ENCODE peak calls at places on chromosomes 3 and 15, in ten cellular contexts. One of them, this sample, is unnamed.

GRCh38 chr15:80727196-80727595 is 32.1 kb downstream of the ABHD17C start:
- DNase-seq in AG04449: peak
- DNase-seq in right lobe of liver: no peak
- DNase-seq in PC-3: no peak
- DNase-seq in esophagus muscularis mucosa: no peak
- DNase-seq in fibroblast of lung: no peak
- DNase-seq in AG10803: peak
- DNase-seq in RWPE2: no peak
- DNase-seq in type B pancreatic cell: no peak
- DNase-seq in IMR-90: peak
- DNase-seq in this sample: no peak

GRCh38 chr15:45645026-45645980 is 10.5 kb downstream of the SQOR start:
- DNase-seq in right lobe of liver: no peak
- DNase-seq in PC-3: peak
- DNase-seq in RWPE2: no peak
- DNase-seq in fibroblast of lung: peak
- DNase-seq in esophagus muscularis mucosa: no peak
- DNase-seq in type B pancreatic cell: no peak
- DNase-seq in AG10803: peak
- DNase-seq in IMR-90: peak
- DNase-seq in AG04449: peak
- DNase-seq in this sample: no peak

GRCh38 chr15:71782447-71783165 is 27.7 kb upstream of the NR2E3 start:
- DNase-seq in right lobe of liver: no peak
- DNase-seq in RWPE2: peak
- DNase-seq in AG04449: no peak
- DNase-seq in IMR-90: no peak
- DNase-seq in esophagus muscularis mucosa: no peak
- DNase-seq in PC-3: no peak
- DNase-seq in AG10803: no peak
- DNase-seq in type B pancreatic cell: peak
- DNase-seq in fibroblast of lung: no peak
- DNase-seq in this sample: no peak

GRCh38 chr3:98457543-98457942 is 5.5 kb upstream of the OR5K1 start:
- DNase-seq in PC-3: no peak
- DNase-seq in esophagus muscularis mucosa: no peak
- DNase-seq in fibroblast of lung: no peak
- DNase-seq in right lobe of liver: no peak
- DNase-seq in IMR-90: no peak
- DNase-seq in type B pancreatic cell: no peak
- DNase-seq in AG10803: no peak
- DNase-seq in RWPE2: no peak
- DNase-seq in AG04449: no peak
- DNase-seq in this sample: no peak

GRCh38 chr3:122356402-122356801 is 26.6 kb downstream of the MIX23 start:
- DNase-seq in type B pancreatic cell: no peak
- DNase-seq in fibroblast of lung: peak
- DNase-seq in AG04449: no peak
- DNase-seq in right lobe of liver: peak
- DNase-seq in RWPE2: no peak
- DNase-seq in PC-3: peak
- DNase-seq in IMR-90: peak
- DNase-seq in AG10803: peak
- DNase-seq in esophagus muscularis mucosa: no peak
- DNase-seq in this sample: no peak

GRCh38 chr3:164030194-164030593 is 1048.1 kb downstream of the SI start:
- DNase-seq in IMR-90: no peak
- DNase-seq in type B pancreatic cell: no peak
- DNase-seq in esophagus muscularis mucosa: no peak
- DNase-seq in AG04449: no peak
- DNase-seq in fibroblast of lung: no peak
- DNase-seq in AG10803: no peak
- DNase-seq in RWPE2: no peak
- DNase-seq in right lobe of liver: no peak
- DNase-seq in PC-3: no peak
- DNase-seq in this sample: no peak

GRCh38 chr3:108552267-108553159 is 36.7 kb downstream of the CIP2A start:
- DNase-seq in RWPE2: no peak
- DNase-seq in esophagus muscularis mucosa: no peak
- DNase-seq in PC-3: peak
- DNase-seq in type B pancreatic cell: no peak
- DNase-seq in AG04449: no peak
- DNase-seq in AG10803: peak
- DNase-seq in fibroblast of lung: peak
- DNase-seq in right lobe of liver: no peak
- DNase-seq in IMR-90: peak
- DNase-seq in this sample: peak

GRCh38 chr3:190073264-190073663 is 47.4 kb downstream of the P3H2 start:
- DNase-seq in IMR-90: peak
- DNase-seq in type B pancreatic cell: no peak
- DNase-seq in PC-3: no peak
- DNase-seq in AG10803: no peak
- DNase-seq in esophagus muscularis mucosa: no peak
- DNase-seq in fibroblast of lung: no peak
- DNase-seq in RWPE2: no peak
- DNase-seq in right lobe of liver: no peak
- DNase-seq in AG04449: no peak
- DNase-seq in this sample: no peak

GRCh38 chr15:98683821-98684220 is 35.5 kb downstream of the IGF1R start:
- DNase-seq in type B pancreatic cell: no peak
- DNase-seq in fibroblast of lung: no peak
- DNase-seq in RWPE2: no peak
- DNase-seq in AG10803: no peak
- DNase-seq in esophagus muscularis mucosa: no peak
- DNase-seq in right lobe of liver: no peak
- DNase-seq in PC-3: no peak
- DNase-seq in IMR-90: no peak
- DNase-seq in AG04449: no peak
- DNase-seq in this sample: no peak

GRCh38 chr15:77632760-77633133 is at the start of gene LINGO1:
- DNase-seq in AG04449: no peak
- DNase-seq in RWPE2: no peak
- DNase-seq in fibroblast of lung: no peak
- DNase-seq in AG10803: no peak
- DNase-seq in right lobe of liver: no peak
- DNase-seq in IMR-90: no peak
- DNase-seq in PC-3: peak
- DNase-seq in esophagus muscularis mucosa: no peak
- DNase-seq in type B pancreatic cell: no peak
- DNase-seq in this sample: no peak

GRCh38 chr15:69502470-69503045 is 49.9 kb downstream of the RPLP1 start:
- DNase-seq in type B pancreatic cell: peak
- DNase-seq in esophagus muscularis mucosa: no peak
- DNase-seq in PC-3: no peak
- DNase-seq in RWPE2: peak
- DNase-seq in AG10803: no peak
- DNase-seq in right lobe of liver: no peak
- DNase-seq in fibroblast of lung: no peak
- DNase-seq in AG04449: no peak
- DNase-seq in IMR-90: no peak
- DNase-seq in this sample: no peak
- TF ChIP-seq CTCF in type B pancreatic cell: peak
- TF ChIP-seq CTCF in esophagus muscularis mucosa: no peak
- TF ChIP-seq CTCF in PC-3: peak
- TF ChIP-seq CTCF in RWPE2: peak
- TF ChIP-seq CTCF in AG10803: peak
- TF ChIP-seq CTCF in right lobe of liver: no peak
- TF ChIP-seq CTCF in fibroblast of lung: peak
- TF ChIP-seq CTCF in AG04449: no peak
- TF ChIP-seq CTCF in IMR-90: no peak
- TF ChIP-seq CTCF in this sample: peak

GRCh38 chr15:90936823-90937222 is 1.7 kb downstream of the UNC45A start:
- DNase-seq in type B pancreatic cell: no peak
- DNase-seq in esophagus muscularis mucosa: no peak
- DNase-seq in right lobe of liver: no peak
- DNase-seq in AG10803: no peak
- DNase-seq in IMR-90: no peak
- DNase-seq in AG04449: no peak
- DNase-seq in RWPE2: no peak
- DNase-seq in PC-3: no peak
- DNase-seq in fibroblast of lung: no peak
- DNase-seq in this sample: no peak
- TF ChIP-seq CTCF in type B pancreatic cell: no peak
- TF ChIP-seq CTCF in esophagus muscularis mucosa: no peak
- TF ChIP-seq CTCF in right lobe of liver: no peak
- TF ChIP-seq CTCF in AG10803: no peak
- TF ChIP-seq CTCF in IMR-90: no peak
- TF ChIP-seq CTCF in AG04449: no peak
- TF ChIP-seq CTCF in RWPE2: no peak
- TF ChIP-seq CTCF in PC-3: no peak
- TF ChIP-seq CTCF in fibroblast of lung: no peak
- TF ChIP-seq CTCF in this sample: no peak

GRCh38 chr15:49619226-49619625 is 1.4 kb downstream of the FAM227B start:
- DNase-seq in RWPE2: no peak
- DNase-seq in type B pancreatic cell: no peak
- DNase-seq in AG10803: no peak
- DNase-seq in PC-3: no peak
- DNase-seq in esophagus muscularis mucosa: no peak
- DNase-seq in AG04449: no peak
- DNase-seq in right lobe of liver: no peak
- DNase-seq in IMR-90: no peak
- DNase-seq in fibroblast of lung: no peak
- DNase-seq in this sample: no peak

GRCh38 chr15:49620174-49620573 is 444 bp downstream of the FAM227B start:
- DNase-seq in esophagus muscularis mucosa: no peak
- DNase-seq in right lobe of liver: no peak
- DNase-seq in AG04449: no peak
- DNase-seq in type B pancreatic cell: no peak
- DNase-seq in IMR-90: peak
- DNase-seq in fibroblast of lung: peak
- DNase-seq in PC-3: peak
- DNase-seq in AG10803: peak
- DNase-seq in RWPE2: no peak
- DNase-seq in this sample: no peak

GRCh38 chr15:49621327-49622210 is 721 bp downstream of the DTWD1 start:
- DNase-seq in fibroblast of lung: peak
- DNase-seq in PC-3: peak
- DNase-seq in RWPE2: no peak
- DNase-seq in AG10803: peak
- DNase-seq in esophagus muscularis mucosa: no peak
- DNase-seq in IMR-90: no peak
- DNase-seq in AG04449: no peak
- DNase-seq in right lobe of liver: no peak
- DNase-seq in type B pancreatic cell: no peak
- DNase-seq in this sample: no peak

GRCh38 chr15:49622561-49622960 is 1.7 kb downstream of the DTWD1 start:
- DNase-seq in esophagus muscularis mucosa: no peak
- DNase-seq in RWPE2: no peak
- DNase-seq in right lobe of liver: no peak
- DNase-seq in fibroblast of lung: no peak
- DNase-seq in AG04449: no peak
- DNase-seq in AG10803: peak
- DNase-seq in type B pancreatic cell: no peak
- DNase-seq in PC-3: no peak
- DNase-seq in IMR-90: no peak
- DNase-seq in this sample: no peak

DNA sequence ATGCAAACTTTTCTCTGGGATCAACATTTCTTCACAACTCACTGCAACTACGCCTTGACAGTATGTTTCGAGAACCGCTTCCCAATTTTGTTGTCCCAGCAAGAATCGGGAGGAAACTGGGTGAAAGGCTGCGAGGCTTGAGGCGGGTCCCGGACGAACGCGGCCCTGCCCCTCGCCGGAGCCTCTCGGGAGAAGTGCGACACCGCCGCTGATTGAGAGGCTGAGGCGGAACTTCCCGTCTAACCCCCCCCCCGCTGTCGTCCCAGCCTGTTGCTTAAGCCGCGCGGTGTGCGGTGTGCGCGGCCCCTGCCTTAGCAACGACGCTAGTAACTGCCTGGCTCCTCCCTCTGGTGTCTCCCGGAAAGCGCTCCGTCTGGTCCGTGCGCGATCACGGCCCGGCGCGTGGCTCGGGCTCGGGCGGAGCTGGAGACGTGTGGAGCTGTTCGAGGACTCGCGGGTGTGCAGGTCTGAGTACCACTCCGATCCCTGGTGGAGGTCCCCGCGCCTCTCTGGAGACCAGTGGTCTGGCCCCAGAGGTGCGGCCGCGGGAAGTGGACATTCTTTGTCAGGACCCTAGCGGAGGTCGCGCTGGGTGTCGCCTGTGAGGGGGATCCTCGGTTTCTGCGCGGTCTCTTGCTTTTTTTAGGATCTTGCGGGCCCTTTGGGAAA is at the start of the genes DTWD1 and FAM227B:
- DNase-seq in fibroblast of lung: peak
- DNase-seq in PC-3: peak
- DNase-seq in IMR-90: peak
- DNase-seq in AG10803: peak
- DNase-seq in esophagus muscularis mucosa: peak
- DNase-seq in RWPE2: peak
- DNase-seq in type B pancreatic cell: peak
- DNase-seq in AG04449: peak
- DNase-seq in right lobe of liver: peak
- DNase-seq in this sample: peak
- TF ChIP-seq CTCF in fibroblast of lung: no peak
- TF ChIP-seq CTCF in PC-3: no peak
- TF ChIP-seq CTCF in IMR-90: no peak
- TF ChIP-seq CTCF in AG10803: no peak
- TF ChIP-seq CTCF in esophagus muscularis mucosa: peak
- TF ChIP-seq CTCF in RWPE2: no peak
- TF ChIP-seq CTCF in type B pancreatic cell: peak
- TF ChIP-seq CTCF in AG04449: no peak
- TF ChIP-seq CTCF in right lobe of liver: no peak
- TF ChIP-seq CTCF in this sample: no peak

DNA sequence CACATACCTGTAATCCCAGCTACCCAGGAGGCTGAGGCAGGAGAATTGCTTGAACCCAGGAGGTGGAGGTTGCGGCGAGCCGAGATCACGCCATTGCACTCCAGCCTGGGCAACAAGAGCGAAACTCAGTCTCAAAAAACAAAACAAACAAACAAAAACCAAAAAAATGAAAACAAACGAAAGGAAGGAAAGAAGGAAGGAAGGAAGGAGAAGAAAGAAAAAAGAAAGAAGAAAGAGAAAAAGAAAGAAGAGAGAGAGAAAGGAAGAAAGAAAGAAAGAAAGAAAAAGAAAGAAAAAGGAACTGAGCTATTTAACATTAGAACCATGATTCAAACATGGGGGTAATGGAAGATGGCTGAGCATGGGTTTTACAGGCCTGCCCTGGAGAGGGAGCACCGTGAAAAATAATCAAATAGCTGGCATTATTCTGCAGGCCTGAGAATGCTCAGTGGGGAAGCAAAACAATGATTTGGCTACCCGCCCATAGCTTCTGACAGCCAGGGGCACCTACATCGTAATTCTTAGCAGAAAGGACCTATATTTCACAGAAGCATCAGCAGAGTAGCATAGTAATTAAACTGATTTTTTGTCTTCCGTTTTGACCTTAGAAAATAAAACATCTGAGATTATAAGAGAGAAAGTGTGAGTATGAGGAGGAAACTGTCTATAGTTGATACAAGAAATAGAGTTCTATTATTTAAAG is 37.7 kb downstream of the BFSP2 start:
- DNase-seq in type B pancreatic cell: no peak
- DNase-seq in fibroblast of lung: peak
- DNase-seq in AG10803: peak
- DNase-seq in IMR-90: peak
- DNase-seq in right lobe of liver: no peak
- DNase-seq in AG04449: no peak
- DNase-seq in PC-3: no peak
- DNase-seq in RWPE2: no peak
- DNase-seq in esophagus muscularis mucosa: no peak
- DNase-seq in this sample: no peak
- TF ChIP-seq CTCF in type B pancreatic cell: no peak
- TF ChIP-seq CTCF in fibroblast of lung: peak
- TF ChIP-seq CTCF in AG10803: no peak
- TF ChIP-seq CTCF in IMR-90: no peak
- TF ChIP-seq CTCF in right lobe of liver: peak
- TF ChIP-seq CTCF in AG04449: peak
- TF ChIP-seq CTCF in PC-3: peak
- TF ChIP-seq CTCF in RWPE2: no peak
- TF ChIP-seq CTCF in esophagus muscularis mucosa: no peak
- TF ChIP-seq CTCF in this sample: peak

This sample was measured in AG09319.